ENCODE peak calls at places on chromosome 2, in four cellular contexts. U, J, F and O are unnamed samples.
A peak's percentile ranks its signal among the peaks of the same experiment; 100 is the strongest.

GRCh38 chr2:79713131-79713785 is 200.4 kb downstream of the CTNNA2 start:
- DNase-seq in F (no peak), J (no peak), U (no peak), O (no peak)

GRCh38 chr2:235080108-235080507 is 128.3 kb downstream of the SH3BP4 start:
- DNase-seq in U (no peak), F (no peak), J (no peak), O (no peak)

GRCh38 chr2:172480301-172481218 is 53.2 kb downstream of the ITGA6 start:
- DNase-seq in F (peak; percentile 53), U (peak; percentile 36), J (no peak), O (no peak)

GRCh38 chr2:224837558-224837957 is 121.4 kb upstream of the CCDC195 start:
- DNase-seq in J (peak; percentile 14), F (peak; percentile 85), U (no peak), O (peak; percentile 33)

GRCh38 chr2:185780890-185781289 is 42.3 kb downstream of the FSIP2 start:
- DNase-seq in J (no peak), F (peak; percentile 7), U (no peak), O (no peak)

GRCh38 chr2:12348216-12348615 is 368.5 kb upstream of the TRIB2 start:
- DNase-seq in F (no peak), J (no peak), U (no peak), O (no peak)

GRCh38 chr2:14756981-14757657 is 124.6 kb downstream of the LRATD1 start:
- DNase-seq in F (peak; percentile 0), U (peak; percentile 95), J (no peak), O (no peak)

GRCh38 chr2:148201075-148202004 is 180.4 kb downstream of the MBD5 start:
- DNase-seq in F (peak; percentile 41), U (peak; percentile 37), J (peak; percentile 60), O (peak; percentile 12)

GRCh38 chr2:71472019-71472418 is 18.7 kb downstream of the DYSF start:
- DNase-seq in U (no peak), J (no peak), F (no peak), O (no peak)

GRCh38 chr2:55620123-55620779 is 2.8 kb upstream of the PPP4R3B start:
- DNase-seq in J (peak; percentile 25), F (peak; percentile 16), U (peak; percentile 19), O (no peak)

GRCh38 chr2:196991061-196991460 is 64.6 kb upstream of the PGAP1 start:
- DNase-seq in J (no peak), U (no peak), F (no peak), O (no peak)

GRCh38 chr2:23092831-23093230 is 292.1 kb upstream of the KLHL29 start:
- DNase-seq in F (peak; percentile 5), U (peak; percentile 0), J (no peak), O (no peak)

GRCh38 chr2:11071207-11071606 is 84.1 kb upstream of the SLC66A3 start:
- DNase-seq in F (peak; percentile 40), U (peak; percentile 54), J (peak; percentile 17), O (no peak)

GRCh38 chr2:240293865-240294461 is 141.5 kb upstream of the GPC1 start:
- DNase-seq in F (no peak), U (no peak), J (no peak), O (no peak)

GRCh38 chr2:164725542-164725941 is 104.3 kb upstream of the GRB14 start:
- DNase-seq in J (no peak), F (no peak), U (no peak), O (no peak)

GRCh38 chr2:219995409-219995808 is 368.0 kb downstream of the SLC4A3 start:
- DNase-seq in F (no peak), U (no peak), J (no peak), O (no peak)

GRCh38 chr2:101328474-101329007 is 20.0 kb upstream of the RNF149 start:
- DNase-seq in U (peak; percentile 100), F (peak; percentile 47), J (peak; percentile 60), O (no peak)

GRCh38 chr2:152546230-152546837 is 170.9 kb downstream of the PRPF40A start:
- DNase-seq in F (no peak), J (no peak), U (no peak), O (no peak)

GRCh38 chr2:16394986-16395550 is 270.6 kb downstream of the CYRIA start:
- DNase-seq in J (no peak), U (no peak), F (no peak), O (no peak)

GRCh38 chr2:127504552-127505460 is 21.5 kb downstream of the IWS1 start:
- DNase-seq in J (no peak), U (no peak), F (no peak), O (no peak)

GRCh38 chr2:57753636-57754035 is 293.0 kb upstream of the VRK2 start:
- DNase-seq in F (no peak), U (no peak), J (no peak), O (no peak)

GRCh38 chr2:28398101-28398834 is 5.6 kb downstream of the FOSL2 start:
- DNase-seq in F (peak; percentile 79), J (no peak), U (no peak), O (no peak)